ENCODE peak calls at places on chromosomes 4 and X, in four cellular contexts. Y, C, B and D are unnamed samples.

GRCh38 chr4:77047037-77047436 is 28.8 kb downstream of the CCNI start:
- DNase-seq in Y (peak; percentile 21), C (no peak), B (peak; percentile 54), D (no peak)

GRCh38 chrX:122866527-122866926 is 317.6 kb upstream of the GRIA3 start:
- DNase-seq in Y (no peak), C (no peak), B (peak; percentile 40), D (no peak)

GRCh38 chr4:140103676-140104075 is 50.3 kb downstream of the MAML3 start:
- DNase-seq in Y (no peak), C (no peak), B (no peak), D (no peak)

GRCh38 chrX:72142094-72142843 is 10.6 kb upstream of the RTL5 start:
- DNase-seq in Y (no peak), C (no peak), B (no peak), D (no peak)

GRCh38 chrX:106802388-106803275 is at the start of gene TBC1D8B:
- DNase-seq in Y (peak; percentile 56), C (peak; percentile 79), B (peak; percentile 92), D (peak; percentile 13)

GRCh38 chr4:98642991-98643426 is 15.4 kb downstream of the TSPAN5 start:
- DNase-seq in Y (no peak), C (no peak), B (peak; percentile 83), D (no peak)

GRCh38 chr4:13348216-13348615 is 135.9 kb downstream of the RAB28 start:
- DNase-seq in Y (no peak), C (no peak), B (no peak), D (no peak)

GRCh38 chr4:171118091-171118490 is 695.1 kb upstream of the GALNTL6 start:
- DNase-seq in Y (no peak), C (no peak), B (no peak), D (no peak)

GRCh38 chr4:40032785-40033184 is 23.9 kb upstream of the N4BP2 start:
- DNase-seq in Y (no peak), C (no peak), B (no peak), D (no peak)

GRCh38 chr4:182144621-182145359 is 98.4 kb upstream of the TENM3 start:
- DNase-seq in Y (no peak), C (no peak), B (peak; percentile 19), D (no peak)

GRCh38 chrX:34382416-34382815 is 250.3 kb upstream of the FAM47A start:
- DNase-seq in Y (no peak), C (no peak), B (peak; percentile 73), D (no peak)

GRCh38 chr4:82256718-82257117 is 117.1 kb downstream of the HNRNPD start:
- DNase-seq in Y (no peak), C (no peak), B (no peak), D (no peak)

GRCh38 chr4:153222790-153223417 is 18.7 kb downstream of the TRIM2 start:
- DNase-seq in Y (peak; percentile 12), C (peak; percentile 38), B (peak; percentile 53), D (peak; percentile 18)

GRCh38 chr4:173478884-173479283 is 51.1 kb downstream of the HAND2 start:
- DNase-seq in Y (no peak), C (no peak), B (no peak), D (no peak)

GRCh38 chrX:65900850-65901844 is 138.7 kb downstream of the VSIG4 start:
- DNase-seq in Y (no peak), C (no peak), B (no peak), D (no peak)

GRCh38 chr4:168408620-168409019 is 71.7 kb downstream of the DDX60L start:
- DNase-seq in Y (no peak), C (no peak), B (peak; percentile 99), D (no peak)

GRCh38 chrX:100263650-100264049 is 146.4 kb downstream of the PCDH19 start:
- DNase-seq in Y (no peak), C (no peak), B (no peak), D (no peak)

GRCh38 chrX:34809096-34809495 is 133.5 kb upstream of the FAM47B start:
- DNase-seq in Y (no peak), C (no peak), B (peak; percentile 64), D (no peak)

GRCh38 chr4:15702941-15703403 is at the start of gene BST1:
- DNase-seq in Y (no peak), C (peak; percentile 83), B (peak; percentile 52), D (peak; percentile 60)

GRCh38 chrX:108224727-108225455 is 133.3 kb downstream of the ATG4A start:
- DNase-seq in Y (peak; percentile 43), C (no peak), B (peak; percentile 61), D (no peak)

GRCh38 chr4:1410491-1411325 is 4.5 kb upstream of the NKX1-1 start:
- DNase-seq in Y (peak; percentile 84), C (no peak), B (peak; percentile 35), D (no peak)

GRCh38 chrX:54415534-54416350 is 24.5 kb upstream of the TSR2 start:
- DNase-seq in Y (no peak), C (no peak), B (peak; percentile 11), D (no peak)

GRCh38 chr4:75698162-75698962 is 25.2 kb upstream of the G3BP2 start:
- DNase-seq in Y (peak; percentile 44), C (no peak), B (no peak), D (no peak)

GRCh38 chr4:119139822-119140252 is 4.2 kb downstream of the MYOZ2 start:
- DNase-seq in Y (no peak), C (no peak), B (no peak), D (no peak)
- H3K4me1 ChIP-seq in Y (no peaks in the 10 kb centered on the region), C (no peaks in the 10 kb centered on the region), B (peaks cover 5% of the 10 kb centered on the region), D (peaks cover 27% of the 10 kb centered on the region)

DNA sequence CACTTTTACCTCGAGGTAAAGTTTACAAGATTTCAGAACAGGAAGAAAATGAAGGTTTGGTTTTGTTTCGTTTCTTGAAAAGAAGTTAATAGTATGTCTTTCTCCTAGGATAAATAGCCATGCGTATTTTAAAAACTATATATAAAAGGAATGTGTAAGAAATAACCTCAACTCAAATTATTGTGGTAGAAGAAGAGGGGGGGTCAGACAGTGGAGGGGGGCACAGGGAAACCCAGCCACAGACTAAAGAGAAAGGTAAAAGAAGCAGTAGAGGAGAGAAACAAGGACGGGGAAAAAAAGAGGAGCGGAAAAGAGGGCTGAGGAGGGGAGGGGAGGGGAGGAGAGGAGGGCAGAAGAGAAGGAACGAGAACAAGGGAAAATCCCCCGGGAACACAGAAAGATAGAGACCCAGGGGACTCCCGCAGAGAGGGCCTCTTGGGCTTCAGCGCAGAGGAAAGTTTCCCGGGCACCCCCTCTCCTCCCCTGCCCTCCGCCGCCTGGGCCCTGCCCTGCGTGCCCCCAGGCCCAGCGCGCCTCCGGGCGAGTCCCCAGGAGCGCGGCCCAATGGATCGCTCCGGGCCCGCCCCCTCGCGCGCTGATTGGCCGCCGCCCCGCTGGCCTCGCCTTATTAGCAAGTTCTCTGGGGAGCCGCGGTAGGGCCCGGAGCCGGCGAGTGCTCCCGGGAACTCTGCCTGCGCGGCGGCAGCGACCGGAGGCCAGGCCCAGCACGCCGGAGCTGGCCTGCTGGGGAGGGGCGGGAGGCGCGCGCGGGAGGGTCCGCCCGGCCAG is at the start of gene MSX1:
- DNase-seq in Y (peak; percentile 91), C (peak; percentile 82), B (peak; percentile 69), D (no peak)
- H3K4me1 ChIP-seq in Y (peaks cover 3% of the 10 kb centered on the region), C (peaks cover 17% of the 10 kb centered on the region), B (no peaks in the 10 kb centered on the region), D (peaks cover 13% of the 10 kb centered on the region)

DNA sequence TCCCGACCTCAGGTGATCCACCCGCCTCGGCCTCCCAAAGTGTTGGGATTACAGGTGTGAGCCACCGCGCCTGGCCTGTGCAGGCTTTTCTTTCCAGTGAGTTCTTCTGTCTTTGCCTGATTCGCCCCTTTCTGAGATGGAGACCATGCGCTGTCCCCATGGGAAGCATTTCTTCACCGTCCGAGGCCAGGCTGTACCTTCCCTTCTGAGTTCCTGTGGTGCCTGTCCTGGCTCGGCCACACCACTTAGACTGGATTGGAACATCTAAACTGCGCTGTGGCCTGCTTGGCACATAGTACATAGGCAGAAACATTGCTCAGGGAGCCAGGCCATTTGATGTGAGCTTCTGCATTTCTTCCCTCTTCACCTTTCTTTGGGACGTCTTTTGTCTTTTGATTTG is 23.7 kb downstream of the FAM193A start:
- DNase-seq in Y (no peak), C (no peak), B (no peak), D (no peak)
- H3K4me1 ChIP-seq in Y (no peaks in the 10 kb centered on the region), C (peaks cover 3% of the 10 kb centered on the region), B (no peaks in the 10 kb centered on the region), D (no peaks in the 10 kb centered on the region)

GRCh38 chr4:94957030-94957429 is 199.3 kb downstream of the BMPR1B start:
- DNase-seq in Y (no peak), C (no peak), B (no peak), D (no peak)
- H3K4me1 ChIP-seq in Y (no peaks in the 10 kb centered on the region), C (no peaks in the 10 kb centered on the region), B (no peaks in the 10 kb centered on the region), D (no peaks in the 10 kb centered on the region)

DNA sequence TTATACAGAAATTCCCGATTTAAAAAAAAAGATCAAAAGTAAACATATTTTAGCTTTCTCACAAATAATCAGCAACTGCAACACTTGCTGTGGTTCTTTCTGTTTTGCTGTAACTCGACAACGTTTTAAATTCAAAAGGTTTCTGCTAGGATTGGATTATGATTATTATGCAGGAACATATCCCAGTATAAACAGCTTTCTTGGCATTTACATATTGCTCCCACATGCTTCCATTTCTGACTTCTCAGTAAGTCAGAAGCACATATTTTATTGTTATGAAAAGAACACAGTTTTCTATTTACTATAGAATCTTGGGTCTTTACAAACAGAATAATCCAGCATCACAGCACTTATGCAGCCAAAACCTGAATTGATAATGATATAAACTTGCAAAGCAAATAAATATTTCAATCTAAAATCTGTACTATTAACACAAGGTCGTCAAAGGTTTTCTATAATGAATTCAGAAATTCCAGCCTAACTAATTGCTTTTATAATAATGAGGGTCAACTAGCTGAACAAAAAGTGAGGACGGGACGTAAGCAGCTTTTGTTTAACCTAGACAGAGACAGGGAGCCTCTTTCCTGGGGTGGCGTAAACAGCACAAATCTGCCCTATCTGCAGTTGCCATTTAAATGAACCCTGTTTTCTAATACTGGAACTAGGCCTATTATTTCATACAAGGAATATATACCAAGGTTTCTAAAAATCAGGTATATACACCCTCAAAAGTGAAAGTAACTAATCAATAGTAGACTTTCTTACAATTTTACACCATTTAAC is 9.8 kb upstream of the PCDH18 start:
- DNase-seq in Y (no peak), C (no peak), B (peak; percentile 42), D (no peak)
- H3K4me1 ChIP-seq in Y (no peaks in the 10 kb centered on the region), C (no peaks in the 10 kb centered on the region), B (peaks cover 4% of the 10 kb centered on the region), D (no peaks in the 10 kb centered on the region)

GRCh38 chr4:151431728-151432127 is 22.8 kb downstream of the FHIP1A start:
- DNase-seq in Y (no peak), C (no peak), B (no peak), D (no peak)
- H3K4me1 ChIP-seq in Y (no peaks in the 10 kb centered on the region), C (no peaks in the 10 kb centered on the region), B (no peaks in the 10 kb centered on the region), D (no peaks in the 10 kb centered on the region)

DNA sequence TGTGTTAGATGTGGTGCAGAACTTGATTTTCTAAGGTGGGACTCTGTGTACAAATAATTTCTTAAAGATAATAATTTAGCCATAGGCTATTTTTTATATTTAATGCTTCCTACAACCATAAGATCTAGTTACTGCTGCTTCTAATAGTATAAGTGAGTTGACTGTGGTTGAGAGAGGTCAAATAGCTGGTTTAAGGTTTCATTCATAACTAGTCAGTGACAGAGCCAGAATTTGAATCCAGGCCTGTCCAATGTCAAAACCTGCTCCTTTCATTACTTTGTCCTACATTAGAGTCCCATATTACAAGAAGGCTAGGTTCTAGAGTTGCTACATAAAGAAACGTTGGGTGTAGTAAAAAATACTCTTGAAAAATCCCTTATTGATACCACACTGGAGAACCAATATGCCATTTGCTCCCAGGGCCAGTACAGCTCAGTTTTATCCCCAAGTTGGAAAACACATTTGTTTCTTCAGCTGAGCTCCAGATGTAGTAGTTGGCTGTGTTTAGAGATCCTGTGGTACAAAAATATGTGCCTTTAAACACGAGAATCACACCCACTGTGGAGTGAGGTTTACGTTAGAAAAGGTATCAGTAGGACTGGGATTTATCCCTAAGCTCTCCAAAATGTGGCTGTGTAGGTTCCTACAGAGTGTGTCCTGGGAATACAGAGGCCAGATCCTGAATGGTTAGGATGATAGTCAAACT is 84.3 kb downstream of the REPS2 start:
- DNase-seq in Y (no peak), C (no peak), B (peak; percentile 73), D (no peak)
- H3K4me1 ChIP-seq in Y (no peaks in the 10 kb centered on the region), C (no peaks in the 10 kb centered on the region), B (no peaks in the 10 kb centered on the region), D (no peaks in the 10 kb centered on the region)